ENCODE peak calls at places on chromosomes 5 and 9, in six cellular contexts. D is AG09309; T is CD4-positive, alpha-beta T cell; X is spleen; N is BJ; O is fibroblast of pulmonary artery. Q is an unnamed sample.

GRCh38 chr5:34849253-34849652 is 10.3 kb downstream of the TTC23L start:
- DNase-seq in D (no peak), N (no peak), T (no peak), X (no peak), O (no peak), Q (no peak)

GRCh38 chr9:79976501-79977444 is 405.0 kb downstream of the TLE4 start:
- DNase-seq in D (no peak), N (no peak), T (no peak), X (no peak), O (no peak), Q (peak)

GRCh38 chr9:34628656-34629491 is at the start of gene ARID3C:
- DNase-seq in O (no peak), T (no peak), X (no peak), D (no peak), N (no peak), Q (peak)

GRCh38 chr5:114010362-114010761 is 351.5 kb upstream of the KCNN2 start:
- DNase-seq in X (no peak), T (no peak), D (no peak), N (peak), O (peak), Q (no peak)

GRCh38 chr5:21573915-21574314 is 1279.2 kb downstream of the CDH12 start:
- DNase-seq in O (no peak), D (no peak), X (no peak), T (no peak), N (no peak), Q (peak)

GRCh38 chr5:151659001-151659754 is 27.5 kb downstream of the SPARC start:
- DNase-seq in O (peak), N (no peak), T (peak), D (no peak), X (peak), Q (peak)

GRCh38 chr9:14746655-14747054 is 24.1 kb upstream of the CER1 start:
- DNase-seq in T (no peak), X (no peak), O (peak), N (no peak), D (no peak), Q (no peak)

GRCh38 chr5:66223637-66224036 is 79.5 kb downstream of the SREK1 start:
- DNase-seq in D (no peak), T (no peak), O (peak), X (no peak), N (no peak), Q (peak)

GRCh38 chr9:2771661-2772060 is 54.4 kb downstream of the KCNV2 start:
- DNase-seq in O (no peak), D (no peak), X (no peak), N (no peak), T (no peak), Q (no peak)

GRCh38 chr9:85062385-85062784 is 392.9 kb downstream of the NTRK2 start:
- DNase-seq in N (no peak), X (no peak), O (no peak), D (no peak), T (no peak), Q (no peak)

GRCh38 chr5:67266654-67267350 is 70.2 kb upstream of the CD180 start:
- DNase-seq in N (no peak), D (no peak), T (no peak), O (no peak), X (no peak), Q (no peak)

GRCh38 chr9:110029422-110029814 is 178.5 kb downstream of the C9orf152 start:
- DNase-seq in O (peak), X (no peak), T (no peak), N (peak), D (peak), Q (no peak)

GRCh38 chr9:73077625-73078030 is 74.0 kb upstream of the ANXA1 start:
- DNase-seq in X (no peak), D (no peak), N (no peak), T (no peak), O (no peak), Q (no peak)

GRCh38 chr5:158780656-158781237 is 319.0 kb downstream of the EBF1 start:
- DNase-seq in D (no peak), O (no peak), X (no peak), T (no peak), N (no peak), Q (no peak)

GRCh38 chr5:150781706-150782614 is 3.4 kb downstream of the SMIM3 start:
- DNase-seq in O (peak), N (peak), D (peak), X (no peak), T (no peak), Q (no peak)

GRCh38 chr9:133478851-133479711 is at the start of gene SLC2A6:
- DNase-seq in O (peak), N (peak), D (no peak), T (peak), X (peak), Q (peak)

GRCh38 chr5:73728493-73729273 is 102.7 kb downstream of the ARHGEF28 start:
- DNase-seq in O (no peak), T (no peak), X (no peak), N (no peak), D (no peak), Q (no peak)

GRCh38 chr5:173868096-173868879 is 19.9 kb upstream of the CPEB4 start:
- DNase-seq in D (no peak), O (peak), X (no peak), N (no peak), T (no peak), Q (no peak)

GRCh38 chr9:86945868-86946711 is 1.2 kb downstream of the GAS1 start:
- DNase-seq in X (peak), N (no peak), T (peak), O (peak), D (no peak), Q (peak)

GRCh38 chr5:73205309-73205708 is 32.3 kb downstream of the TMEM174 start:
- DNase-seq in D (no peak), O (no peak), N (no peak), T (no peak), X (no peak), Q (no peak)

GRCh38 chr5:148956632-148957385 is 106.1 kb downstream of the SH3TC2 start:
- DNase-seq in N (no peak), O (no peak), X (no peak), T (no peak), D (no peak), Q (no peak)

GRCh38 chr9:95504053-95504963 is 12.5 kb downstream of the PTCH1 start:
- DNase-seq in X (no peak), O (peak), N (no peak), T (no peak), D (no peak), Q (peak)

GRCh38 chr5:139182528-139183296 is 15.5 kb downstream of the SIL1 start:
- DNase-seq in N (no peak), T (no peak), D (no peak), X (no peak), O (no peak), Q (no peak)

GRCh38 chr9:113556877-113557593 is 93.5 kb downstream of the RGS3 start:
- DNase-seq in T (no peak), X (peak), N (no peak), O (peak), D (no peak), Q (no peak)

GRCh38 chr9:83027153-83027867 is 35.6 kb downstream of the RASEF start:
- DNase-seq in D (peak), X (no peak), O (peak), T (no peak), N (peak), Q (no peak)

GRCh38 chr5:106195679-106196078 is 1475.1 kb downstream of the EFNA5 start:
- DNase-seq in N (no peak), X (no peak), D (no peak), T (no peak), O (no peak), Q (no peak)

GRCh38 chr9:6413365-6414263 is 615 bp downstream of the UHRF2 start:
- DNase-seq in O (peak), X (peak), D (no peak), T (peak), N (no peak), Q (peak)

GRCh38 chr9:71302776-71303175 is 181.4 kb upstream of the TRPM3 start:
- DNase-seq in N (no peak), O (no peak), T (no peak), X (no peak), D (no peak), Q (no peak)

GRCh38 chr5:75931175-75931574 is 152.0 kb upstream of the SV2C start:
- DNase-seq in N (no peak), T (no peak), X (no peak), D (no peak), O (no peak), Q (no peak)

GRCh38 chr5:170619869-170620268 is 116.0 kb downstream of the KCNIP1 start:
- DNase-seq in N (no peak), D (no peak), T (no peak), X (no peak), O (no peak), Q (no peak)

GRCh38 chr9:100167176-100167575 is 68.1 kb downstream of the INVS start:
- DNase-seq in D (no peak), N (no peak), T (no peak), X (no peak), O (peak), Q (no peak)

GRCh38 chr5:163106098-163106497 is 331.3 kb upstream of the CCNG1 start:
- DNase-seq in T (no peak), X (no peak), D (no peak), N (no peak), O (no peak), Q (no peak)

GRCh38 chr5:163108351-163108750 is 329.0 kb upstream of the CCNG1 start:
- DNase-seq in N (no peak), X (no peak), D (no peak), T (no peak), O (no peak), Q (no peak)

GRCh38 chr5:163105456-163105855 is 331.9 kb upstream of the CCNG1 start:
- DNase-seq in N (no peak), T (no peak), D (no peak), X (no peak), O (no peak), Q (no peak)

GRCh38 chr5:163104496-163104895 is 332.9 kb upstream of the CCNG1 start:
- DNase-seq in X (no peak), N (no peak), T (no peak), D (no peak), O (no peak), Q (peak)
- TF ChIP-seq CTCF in X (no peak), N (no peak), T (no peak), D (no peak), O (no peak), Q (no peak)

DNA sequence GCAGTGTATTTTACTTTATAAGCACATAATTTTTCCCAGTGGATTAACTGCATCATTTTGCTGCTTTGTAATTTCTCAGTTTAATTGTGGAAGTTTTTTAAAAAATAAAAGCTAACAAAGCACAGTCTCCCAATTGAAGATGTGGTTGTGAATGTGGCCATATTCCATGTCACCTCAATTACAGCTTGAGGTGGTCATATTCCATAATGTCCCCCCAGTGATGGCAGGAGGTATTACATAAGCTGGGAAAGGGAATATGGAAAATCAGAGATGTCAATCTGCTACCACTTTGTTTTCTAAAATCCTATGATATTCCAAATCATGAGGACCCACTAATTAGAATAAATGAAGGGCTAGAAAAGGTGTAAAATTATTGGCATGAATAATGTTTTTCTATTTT is 1672.0 kb upstream of the CDH9 start:
- DNase-seq in T (no peak), N (no peak), X (no peak), D (no peak), O (no peak), Q (no peak)
- TF ChIP-seq CTCF in T (no peak), N (no peak), X (no peak), D (no peak), O (no peak), Q (peak)

GRCh38 chr9:111152614-111153013 is 114.3 kb upstream of the LPAR1 start:
- DNase-seq in X (no peak), T (no peak), N (no peak), O (no peak), D (no peak), Q (no peak)

GRCh38 chr9:111147021-111147420 is 108.8 kb upstream of the LPAR1 start:
- DNase-seq in O (no peak), N (no peak), X (no peak), D (no peak), T (no peak), Q (no peak)

GRCh38 chr9:111150241-111150640 is 112.0 kb upstream of the LPAR1 start:
- DNase-seq in D (no peak), T (no peak), X (no peak), O (no peak), N (no peak), Q (no peak)

GRCh38 chr9:111148390-111148993 is 110.2 kb upstream of the LPAR1 start:
- DNase-seq in T (no peak), D (no peak), N (peak), X (no peak), O (peak), Q (no peak)

GRCh38 chr9:111148994-111149759 is 110.9 kb upstream of the LPAR1 start:
- DNase-seq in T (no peak), N (no peak), D (no peak), O (peak), X (no peak), Q (no peak)
- TF ChIP-seq CTCF in T (no peak), N (peak), D (peak), O (peak), X (no peak), Q (no peak)

DNA sequence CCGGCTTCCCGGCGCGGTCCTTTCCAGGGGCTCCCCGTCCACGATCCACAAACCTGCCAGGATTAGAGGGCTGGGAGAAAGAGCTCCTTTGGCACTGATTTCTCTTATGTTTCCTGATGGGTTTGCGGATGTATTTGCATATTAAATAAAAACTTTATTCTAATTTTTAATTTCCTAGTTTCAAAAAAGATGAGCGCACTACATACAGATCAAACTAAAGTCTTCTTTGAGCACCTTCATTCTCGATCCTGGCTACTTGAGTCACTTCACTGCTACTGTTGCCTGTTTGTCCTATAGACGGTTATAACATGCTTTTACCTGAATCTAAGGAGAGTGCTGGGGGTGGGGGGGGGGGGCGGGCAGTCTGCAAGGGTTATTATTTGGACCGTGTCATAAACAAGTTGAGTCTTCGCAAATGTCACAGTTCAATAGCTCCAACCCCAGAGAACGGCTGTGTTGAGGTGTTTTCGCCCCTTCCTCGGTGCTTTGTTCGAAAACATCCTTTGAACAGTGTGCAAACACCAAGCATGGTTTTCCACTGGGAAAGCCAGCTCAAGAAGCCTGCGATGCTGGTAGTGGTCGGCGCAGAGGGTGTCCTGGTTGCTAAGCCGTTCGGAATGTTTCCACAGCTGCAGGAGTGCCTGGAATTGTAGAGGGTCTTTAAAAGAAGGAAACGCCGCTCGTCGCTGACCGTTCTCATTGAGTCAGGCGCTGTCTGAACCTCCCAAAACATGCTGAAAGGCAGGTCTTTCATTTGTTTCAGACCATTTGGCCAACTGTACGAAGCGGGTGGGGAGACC is 1.1 kb upstream of the STK10 start:
- DNase-seq in N (no peak), O (no peak), T (no peak), D (no peak), X (peak), Q (peak)
- TF ChIP-seq CTCF in N (no peak), O (no peak), T (no peak), D (no peak), X (no peak), Q (peak)

GRCh38 chr5:86500947-86501346 is 116.8 kb upstream of the COX7C start:
- DNase-seq in O (no peak), D (no peak), N (no peak), T (no peak), X (no peak), Q (no peak)
- TF ChIP-seq CTCF in O (no peak), D (no peak), N (no peak), T (no peak), X (no peak), Q (no peak)

DNA sequence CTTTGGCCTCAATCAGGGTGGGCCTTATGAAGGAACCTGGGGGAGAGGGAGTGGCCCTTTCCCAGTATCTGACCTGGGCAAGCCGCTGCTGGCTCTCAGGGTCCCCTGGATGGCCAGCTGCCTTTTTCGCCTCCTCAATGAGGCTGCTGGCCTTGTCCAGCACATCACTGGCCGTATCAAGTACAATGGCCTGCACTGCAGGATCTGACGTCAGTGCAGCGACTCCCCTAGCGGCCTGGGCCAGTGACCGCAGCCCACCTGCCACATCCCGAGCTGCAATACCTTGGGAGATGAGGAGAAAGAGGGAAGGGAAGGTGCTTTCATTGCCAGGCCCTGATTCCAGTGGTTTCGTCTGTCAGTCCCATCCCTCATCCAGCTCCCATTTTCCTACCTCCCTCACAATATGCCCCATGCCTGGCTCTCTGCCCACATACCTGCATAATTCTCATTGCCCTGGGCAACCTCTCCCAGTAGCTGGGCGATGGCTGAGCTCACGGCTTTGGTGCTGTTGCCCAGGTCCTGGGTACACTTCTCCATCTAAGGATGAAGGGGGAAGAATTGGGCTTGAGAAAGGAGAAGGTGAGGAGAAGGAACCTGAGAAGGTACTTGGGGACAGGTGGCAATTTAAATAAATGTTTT is 19.1 kb downstream of the TLN1 start:
- DNase-seq in N (no peak), O (no peak), T (no peak), X (no peak), D (no peak), Q (no peak)
- TF ChIP-seq CTCF in N (no peak), O (no peak), T (no peak), X (no peak), D (no peak), Q (no peak)

DNA sequence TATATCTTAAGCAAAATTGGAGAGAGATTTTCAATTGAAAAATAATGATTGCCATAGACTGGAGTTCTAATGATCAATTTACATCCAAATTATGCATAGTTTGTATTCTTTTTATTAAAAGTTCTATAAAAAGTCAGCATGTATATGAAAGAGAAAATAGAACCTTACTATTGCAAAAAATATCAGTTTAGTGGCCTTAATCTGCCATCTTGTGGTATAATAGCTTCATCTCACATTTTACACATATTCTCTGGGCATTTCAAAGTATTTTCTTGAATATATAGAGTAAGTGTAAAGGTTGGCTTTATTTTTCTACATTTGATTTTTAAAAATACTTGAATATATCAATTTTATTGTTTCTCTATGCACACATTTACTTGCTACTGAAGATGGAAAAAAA is 1858.6 kb upstream of the CDH9 start:
- DNase-seq in T (no peak), D (no peak), N (no peak), X (no peak), O (peak), Q (no peak)
- TF ChIP-seq CTCF in T (no peak), D (no peak), N (no peak), X (no peak), O (no peak), Q (no peak)

DNA sequence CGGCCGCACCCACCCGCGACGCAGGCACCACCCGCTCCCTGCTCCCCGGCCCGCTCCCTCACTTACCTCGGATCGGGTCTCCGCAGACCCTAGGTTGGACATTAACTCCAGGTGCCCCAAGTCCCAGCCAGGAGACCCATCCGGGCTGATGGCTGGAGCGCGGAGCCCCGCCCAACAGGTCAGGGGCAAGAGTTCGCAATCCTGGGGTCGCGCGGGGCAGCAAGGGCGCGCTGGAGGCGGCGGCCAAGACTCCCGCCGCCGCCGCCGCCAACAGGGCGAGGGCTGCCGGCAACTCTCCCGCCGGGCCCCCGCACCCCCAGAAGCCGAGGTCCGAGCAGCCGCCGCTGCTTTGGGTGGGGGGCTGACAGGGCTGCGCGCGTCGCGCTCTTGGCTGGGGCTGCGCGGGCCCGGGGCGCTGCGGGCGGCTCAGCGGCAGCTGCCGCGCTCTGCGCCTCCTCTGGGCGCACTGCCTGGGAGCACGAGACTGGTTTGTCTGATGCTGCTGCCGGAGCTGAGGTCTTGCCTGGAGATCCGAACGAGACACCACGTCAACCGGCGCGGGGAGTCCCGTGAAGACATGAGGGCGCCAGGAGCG is 303 bp downstream of the GDNF start:
- DNase-seq in N (no peak), O (peak), X (no peak), D (no peak), T (no peak), Q (peak)
- TF ChIP-seq CTCF in N (no peak), O (no peak), X (no peak), D (no peak), T (no peak), Q (no peak)